ENCODE peak calls at places on chromosome 17, in eight cellular contexts. H is ascending aorta; B is cardiac muscle cell; L is PC-3; M is SJCRH30; A is CD4-positive, alpha-beta T cell; X is left lung; P is CD4-positive, alpha-beta memory T cell. I is an unnamed sample.

GRCh38 chr17:33318241-33318640 is 25.1 kb upstream of the ASIC2 start:
- DNase-seq in H (no peak), B (no peak), L (no peak), M (no peak), A (no peak), X (no peak), P (no peak), I (no peak)

GRCh38 chr17:32484628-32485027 is 2.2 kb upstream of the CDK5R1 start:
- DNase-seq in H (no peak), B (no peak), L (no peak), M (no peak), A (no peak), X (no peak), P (no peak), I (no peak)

GRCh38 chr17:50027639-50028206 is 28.2 kb upstream of the ITGA3 start:
- DNase-seq in H (peak; percentile 68), B (no peak), L (peak; percentile 100), M (peak; percentile 72), A (no peak), X (peak; percentile 76), P (no peak), I (peak; percentile 23)

GRCh38 chr17:54967621-54968258 is 714 bp downstream of the COX11 start:
- DNase-seq in H (no peak), B (peak; percentile 28), L (peak; percentile 56), M (no peak), A (no peak), X (no peak), P (peak; percentile 6), I (peak; percentile 31)

GRCh38 chr17:27906623-27907022 is 13.5 kb upstream of the LYRM9 start:
- DNase-seq in H (no peak), B (no peak), L (no peak), M (no peak), A (no peak), X (no peak), P (no peak), I (no peak)

GRCh38 chr17:27665549-27665948 is 34.6 kb downstream of the LGALS9 start:
- DNase-seq in H (no peak), B (no peak), L (no peak), M (no peak), A (no peak), X (no peak), P (no peak), I (no peak)

GRCh38 chr17:34598161-34598776 is 18.9 kb downstream of the TMEM132E start:
- DNase-seq in H (no peak), B (peak; percentile 44), L (no peak), M (no peak), A (no peak), X (no peak), P (no peak), I (no peak)

GRCh38 chr17:67116045-67116575 is 71.8 kb downstream of the CACNG1 start:
- DNase-seq in H (no peak), B (no peak), L (peak; percentile 33), M (no peak), A (no peak), X (no peak), P (no peak), I (no peak)

GRCh38 chr17:2398655-2399571 is 1.9 kb downstream of the MNT start:
- DNase-seq in H (no peak), B (peak; percentile 81), L (peak; percentile 68), M (peak; percentile 53), A (peak; percentile 50), X (peak; percentile 76), P (peak; percentile 53), I (peak; percentile 87)

GRCh38 chr17:55416000-55416399 is 5.6 kb downstream of the MMD start:
- DNase-seq in H (no peak), B (peak; percentile 40), L (no peak), M (no peak), A (no peak), X (no peak), P (no peak), I (no peak)

GRCh38 chr17:58156839-58157803 is 8.9 kb downstream of the OR4D1 start:
- DNase-seq in H (no peak), B (peak; percentile 65), L (no peak), M (no peak), A (peak; percentile 45), X (peak; percentile 37), P (peak; percentile 58), I (no peak)

GRCh38 chr17:78412403-78412802 is 34.0 kb downstream of the PGS1 start:
- DNase-seq in H (no peak), B (peak; percentile 27), L (peak; percentile 30), M (no peak), A (no peak), X (peak; percentile 60), P (peak; percentile 22), I (no peak)

GRCh38 chr17:42065201-42065600 is 14.8 kb upstream of the C17orf113 start:
- DNase-seq in H (no peak), B (no peak), L (no peak), M (no peak), A (no peak), X (no peak), P (no peak), I (no peak)

GRCh38 chr17:45098081-45098868 is 34.0 kb downstream of the PLCD3 start:
- DNase-seq in H (no peak), B (no peak), L (no peak), M (no peak), A (no peak), X (no peak), P (no peak), I (no peak)

GRCh38 chr17:73064084-73064938 is 28.2 kb downstream of the SLC39A11 start:
- DNase-seq in H (no peak), B (no peak), L (no peak), M (peak; percentile 32), A (no peak), X (no peak), P (no peak), I (no peak)

GRCh38 chr17:73262676-73263642 is 1.3 kb upstream of the CPSF4L start:
- DNase-seq in H (no peak), B (no peak), L (no peak), M (peak; percentile 39), A (no peak), X (no peak), P (no peak), I (no peak)

GRCh38 chr17:57085448-57086068 is 512 bp downstream of the AKAP1 start:
- DNase-seq in H (no peak), B (peak; percentile 79), L (peak; percentile 62), M (peak; percentile 24), A (peak; percentile 56), X (peak; percentile 74), P (peak; percentile 67), I (peak; percentile 63)
- H3K27ac ChIP-seq in H (peak overlapping the region; percentile 98), B (peak overlapping the region; percentile 7), L (peak overlapping the region; percentile 47), M (no peak overlapping the region), A (peak overlapping the region; percentile 48), X (peak overlapping the region; percentile 86), P (peak overlapping the region; percentile 68), I (peak overlapping the region; percentile 80)

GRCh38 chr17:81867952-81868673 is 3.0 kb downstream of the ARHGDIA start:
- DNase-seq in H (no peak), B (no peak), L (no peak), M (no peak), A (no peak), X (no peak), P (peak; percentile 12), I (no peak)
- H3K27ac ChIP-seq in H (peak overlapping the region; percentile 96), B (peak overlapping the region; percentile 96), L (peak overlapping the region; percentile 95), M (no peak overlapping the region), A (no peak overlapping the region), X (peak overlapping the region; percentile 7), P (no peak overlapping the region), I (peak overlapping the region; percentile 81)

DNA sequence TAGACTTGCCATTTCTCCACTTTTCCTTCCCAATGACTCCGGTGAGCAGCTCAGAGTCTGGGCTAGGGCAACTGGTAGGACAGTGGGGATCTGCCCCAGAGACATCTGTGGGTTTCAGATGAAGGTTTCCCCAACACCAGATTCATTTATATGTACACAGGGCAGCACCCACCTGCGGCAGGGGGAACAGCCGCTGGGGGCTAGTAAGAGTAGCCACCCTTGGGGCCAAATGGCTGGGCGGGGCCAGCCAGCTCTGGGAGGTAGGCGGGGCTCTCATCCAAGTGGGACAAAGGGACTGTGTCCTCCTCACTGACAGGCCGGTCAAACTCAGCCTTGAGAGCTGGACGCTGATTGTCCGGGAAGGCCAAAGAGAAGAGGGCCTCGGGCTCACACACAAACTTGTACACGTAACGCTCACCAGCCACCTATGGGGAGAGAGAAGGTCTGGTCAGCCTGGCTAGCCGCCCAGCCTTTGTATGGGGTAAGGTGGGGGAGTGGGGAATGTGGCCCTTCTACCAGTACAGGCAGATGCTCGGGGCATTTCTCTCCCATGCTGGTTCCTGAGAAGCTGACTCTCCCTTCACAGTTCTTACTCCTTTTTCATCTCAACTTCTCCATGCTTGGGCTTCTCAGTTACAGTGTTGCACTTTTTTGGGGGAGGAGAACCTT is 17.7 kb downstream of the ETV4 start:
- DNase-seq in H (no peak), B (no peak), L (no peak), M (no peak), A (no peak), X (no peak), P (no peak), I (no peak)
- H3K27ac ChIP-seq in H (no peak overlapping the region), B (no peak overlapping the region), L (no peak overlapping the region), M (no peak overlapping the region), A (no peak overlapping the region), X (no peak overlapping the region), P (no peak overlapping the region), I (no peak overlapping the region)

GRCh38 chr17:20203021-20203420 is 193.9 kb downstream of the SPECC1 start:
- DNase-seq in H (no peak), B (no peak), L (no peak), M (no peak), A (no peak), X (no peak), P (no peak), I (no peak)
- H3K27ac ChIP-seq in H (no peak overlapping the region), B (no peak overlapping the region), L (no peak overlapping the region), M (no peak overlapping the region), A (no peak overlapping the region), X (no peak overlapping the region), P (no peak overlapping the region), I (no peak overlapping the region)

DNA sequence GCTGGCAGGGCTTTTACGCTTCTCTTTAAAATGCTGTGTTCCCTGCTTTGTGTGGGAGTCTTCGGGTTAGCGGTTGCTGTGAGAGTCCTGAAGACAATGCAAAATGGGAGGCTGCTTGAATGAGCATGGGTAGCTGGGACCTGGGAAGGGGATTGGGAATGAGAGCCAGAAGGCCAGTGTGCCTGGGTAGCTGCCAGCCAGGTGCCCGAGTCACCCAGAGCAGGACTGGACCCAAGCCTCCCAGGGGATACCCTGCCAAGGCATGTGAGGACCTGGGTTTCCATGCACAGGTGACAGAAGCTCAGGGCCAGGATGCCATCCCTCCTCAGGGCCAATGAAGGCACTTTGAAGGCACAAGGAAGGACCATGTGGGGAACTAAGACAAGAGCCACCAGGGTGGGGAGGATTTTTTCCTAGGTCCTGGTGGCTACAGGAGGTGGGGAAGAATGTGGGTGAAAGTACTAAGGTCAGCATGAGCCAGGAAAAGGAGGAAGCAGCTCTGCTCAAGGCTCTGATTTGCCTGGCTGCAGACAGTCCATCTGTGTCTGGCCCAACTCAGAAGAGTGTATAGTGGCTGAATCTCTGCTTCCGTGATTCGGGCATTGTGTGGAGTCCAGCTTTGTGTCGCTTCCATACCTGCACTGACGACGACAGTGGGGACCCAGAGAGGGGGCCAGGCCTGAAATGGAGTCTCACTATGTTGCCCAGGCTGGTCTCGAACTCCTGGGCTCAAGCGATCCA is 20.5 kb downstream of the TMEM94 start:
- DNase-seq in H (no peak), B (no peak), L (no peak), M (no peak), A (no peak), X (no peak), P (no peak), I (no peak)
- H3K27ac ChIP-seq in H (peak overlapping the region; percentile 80), B (peak overlapping the region; percentile 89), L (no peak overlapping the region), M (no peak overlapping the region), A (no peak overlapping the region), X (peak overlapping the region; percentile 74), P (no peak overlapping the region), I (no peak overlapping the region)

GRCh38 chr17:17742688-17743390 is 61.6 kb downstream of the RAI1 start:
- DNase-seq in H (no peak), B (no peak), L (no peak), M (no peak), A (no peak), X (no peak), P (no peak), I (no peak)
- H3K27ac ChIP-seq in H (no peak overlapping the region), B (no peak overlapping the region), L (no peak overlapping the region), M (no peak overlapping the region), A (no peak overlapping the region), X (no peak overlapping the region), P (no peak overlapping the region), I (no peak overlapping the region)